ENCODE peak calls at places on chromosome 12, in six cellular contexts. H, G, U, A, Q and C are unnamed samples.

GRCh38 chr12:59708484-59708883 is 112.7 kb downstream of the SLC16A7 start:
- DNase-seq in U (no peak), G (no peak), A (no peak), H (no peak), Q (no peak), C (no peak)

GRCh38 chr12:9184276-9184675 is 23.9 kb downstream of the PZP start:
- DNase-seq in Q (no peak), A (no peak), G (no peak), H (no peak), U (no peak), C (no peak)

GRCh38 chr12:121581681-121582439 is 1.0 kb upstream of the KDM2B start:
- DNase-seq in Q (peak), G (no peak), H (peak), U (no peak), A (no peak), C (no peak)

GRCh38 chr12:75834591-75834990 is 197.0 kb downstream of the PHLDA1 start:
- DNase-seq in G (no peak), Q (no peak), A (no peak), U (no peak), H (no peak), C (no peak)

GRCh38 chr12:6620137-6620884 is 13.1 kb upstream of the CHD4 start:
- DNase-seq in U (peak), G (peak), H (peak), Q (no peak), A (no peak), C (no peak)

GRCh38 chr12:60035835-60036234 is 440.0 kb downstream of the SLC16A7 start:
- DNase-seq in H (peak), G (no peak), A (no peak), Q (no peak), U (no peak), C (no peak)

GRCh38 chr12:28175098-28175589 is 15.1 kb upstream of the CCDC91 start:
- DNase-seq in A (no peak), G (no peak), H (no peak), Q (no peak), U (no peak), C (no peak)

GRCh38 chr12:128914908-128915563 is 61.8 kb downstream of the GLT1D1 start:
- DNase-seq in H (no peak), G (no peak), Q (peak), A (no peak), U (no peak), C (no peak)

GRCh38 chr12:80778005-80778541 is 61.4 kb downstream of the MYF5 start:
- DNase-seq in G (no peak), A (no peak), H (peak), Q (no peak), U (no peak), C (no peak)

GRCh38 chr12:130224613-130225012 is 62.3 kb downstream of the FZD10 start:
- DNase-seq in G (no peak), A (no peak), H (no peak), U (no peak), Q (no peak), C (no peak)

GRCh38 chr12:18054925-18055324 is 35.1 kb downstream of the RERGL start:
- DNase-seq in G (no peak), A (no peak), U (no peak), Q (no peak), H (no peak), C (no peak)

GRCh38 chr12:71972441-71973074 is 33.9 kb downstream of the TPH2 start:
- DNase-seq in A (no peak), U (no peak), H (no peak), G (no peak), Q (peak), C (no peak)

GRCh38 chr12:2481951-2482350 is 312.8 kb upstream of the FKBP4 start:
- DNase-seq in A (no peak), H (no peak), U (no peak), Q (no peak), G (no peak), C (no peak)

GRCh38 chr12:124613151-124613585 is 45.8 kb upstream of the NCOR2 start:
- DNase-seq in Q (no peak), A (no peak), G (no peak), H (peak), U (no peak), C (no peak)

GRCh38 chr12:54018608-54018984 is 9.6 kb upstream of the HOXC6 start:
- DNase-seq in U (no peak), H (no peak), Q (peak), G (no peak), A (peak), C (no peak)

GRCh38 chr12:112928978-112929377 is 9.3 kb upstream of the OAS3 start:
- DNase-seq in Q (no peak), A (no peak), H (no peak), G (no peak), U (no peak), C (no peak)

GRCh38 chr12:30110970-30111586 is 327.3 kb upstream of the TMTC1 start:
- DNase-seq in G (no peak), A (no peak), U (no peak), H (peak), Q (no peak), C (no peak)

GRCh38 chr12:68568878-68569569 is 41.7 kb upstream of the RAP1B start:
- DNase-seq in A (no peak), H (no peak), G (no peak), U (no peak), Q (no peak), C (no peak)

GRCh38 chr12:53604581-53604980 is 21.6 kb downstream of the ATF7 start:
- DNase-seq in Q (no peak), A (no peak), G (no peak), H (no peak), U (no peak), C (no peak)

GRCh38 chr12:126648074-126648473 is 1582.8 kb downstream of the AACS start:
- DNase-seq in A (no peak), Q (no peak), G (no peak), H (no peak), U (no peak), C (no peak)

GRCh38 chr12:6795088-6795487 is 5.8 kb downstream of the CD4 start:
- DNase-seq in G (no peak), H (no peak), U (no peak), A (no peak), Q (no peak), C (no peak)

GRCh38 chr12:120801146-120801545 is 75.5 kb downstream of the ACADS start:
- DNase-seq in U (no peak), H (no peak), Q (peak), G (no peak), A (no peak), C (no peak)

GRCh38 chr12:24911284-24911791 is 37.6 kb downstream of the BCAT1 start:
- DNase-seq in Q (no peak), G (no peak), U (no peak), A (no peak), H (peak), C (no peak)

GRCh38 chr12:59040043-59040442 is 119.7 kb upstream of the LRIG3 start:
- DNase-seq in U (no peak), G (no peak), A (no peak), H (peak), Q (no peak), C (no peak)

GRCh38 chr12:62600038-62600437 is 133.4 kb downstream of the MON2 start:
- DNase-seq in G (no peak), Q (no peak), H (peak), U (no peak), A (no peak), C (no peak)

GRCh38 chr12:12510141-12510540 is 52.5 kb downstream of the DUSP16 start:
- DNase-seq in Q (no peak), G (no peak), U (no peak), A (no peak), H (peak), C (no peak)

GRCh38 chr12:124556896-124557501 is 10.4 kb downstream of the NCOR2 start:
- DNase-seq in G (no peak), U (peak), Q (no peak), H (no peak), A (no peak), C (no peak)

GRCh38 chr12:119088917-119089667 is 89.6 kb upstream of the HSPB8 start:
- DNase-seq in H (no peak), U (no peak), A (no peak), G (no peak), Q (no peak), C (no peak)

GRCh38 chr12:57940915-57941164 is 527 bp upstream of the ATP23 start:
- DNase-seq in H (no peak), Q (no peak), A (no peak), G (no peak), U (no peak), C (no peak)

GRCh38 chr12:53324113-53324778 is 2.8 kb upstream of the AAAS start:
- DNase-seq in G (peak), H (no peak), U (peak), Q (peak), A (no peak), C (no peak)

GRCh38 chr12:56001446-56002100 is 4.5 kb downstream of the SUOX start:
- DNase-seq in U (no peak), G (no peak), Q (no peak), H (no peak), A (no peak), C (no peak)

GRCh38 chr12:72647139-72647538 is 375.0 kb downstream of the TRHDE start:
- DNase-seq in H (no peak), Q (no peak), G (no peak), A (no peak), U (no peak), C (no peak)

GRCh38 chr12:69900720-69901131 is 75.7 kb downstream of the MYRFL start:
- DNase-seq in A (peak), G (no peak), Q (peak), H (peak), U (no peak), C (no peak)

GRCh38 chr12:12091977-12092663 is 21.4 kb downstream of the BCL2L14 start:
- DNase-seq in U (no peak), H (no peak), Q (no peak), G (no peak), A (no peak), C (no peak)

GRCh38 chr12:92927436-92928116 is 1.5 kb downstream of the EEA1 start:
- DNase-seq in H (peak), Q (peak), A (peak), G (no peak), U (no peak), C (no peak)

GRCh38 chr12:66170606-66171005 is 810 bp upstream of the TMBIM4 start:
- DNase-seq in G (no peak), U (no peak), A (no peak), Q (no peak), H (no peak), C (no peak)

GRCh38 chr12:66168410-66168809 is 1.4 kb downstream of the TMBIM4 start:
- DNase-seq in G (no peak), H (no peak), U (no peak), Q (peak), A (no peak), C (no peak)

GRCh38 chr12:66165141-66165540 is 4.7 kb downstream of the TMBIM4 start:
- DNase-seq in A (no peak), U (no peak), H (no peak), G (no peak), Q (no peak), C (no peak)

GRCh38 chr12:66166561-66166960 is 3.2 kb downstream of the TMBIM4 start:
- DNase-seq in H (no peak), Q (no peak), A (no peak), U (no peak), G (no peak), C (no peak)

DNA sequence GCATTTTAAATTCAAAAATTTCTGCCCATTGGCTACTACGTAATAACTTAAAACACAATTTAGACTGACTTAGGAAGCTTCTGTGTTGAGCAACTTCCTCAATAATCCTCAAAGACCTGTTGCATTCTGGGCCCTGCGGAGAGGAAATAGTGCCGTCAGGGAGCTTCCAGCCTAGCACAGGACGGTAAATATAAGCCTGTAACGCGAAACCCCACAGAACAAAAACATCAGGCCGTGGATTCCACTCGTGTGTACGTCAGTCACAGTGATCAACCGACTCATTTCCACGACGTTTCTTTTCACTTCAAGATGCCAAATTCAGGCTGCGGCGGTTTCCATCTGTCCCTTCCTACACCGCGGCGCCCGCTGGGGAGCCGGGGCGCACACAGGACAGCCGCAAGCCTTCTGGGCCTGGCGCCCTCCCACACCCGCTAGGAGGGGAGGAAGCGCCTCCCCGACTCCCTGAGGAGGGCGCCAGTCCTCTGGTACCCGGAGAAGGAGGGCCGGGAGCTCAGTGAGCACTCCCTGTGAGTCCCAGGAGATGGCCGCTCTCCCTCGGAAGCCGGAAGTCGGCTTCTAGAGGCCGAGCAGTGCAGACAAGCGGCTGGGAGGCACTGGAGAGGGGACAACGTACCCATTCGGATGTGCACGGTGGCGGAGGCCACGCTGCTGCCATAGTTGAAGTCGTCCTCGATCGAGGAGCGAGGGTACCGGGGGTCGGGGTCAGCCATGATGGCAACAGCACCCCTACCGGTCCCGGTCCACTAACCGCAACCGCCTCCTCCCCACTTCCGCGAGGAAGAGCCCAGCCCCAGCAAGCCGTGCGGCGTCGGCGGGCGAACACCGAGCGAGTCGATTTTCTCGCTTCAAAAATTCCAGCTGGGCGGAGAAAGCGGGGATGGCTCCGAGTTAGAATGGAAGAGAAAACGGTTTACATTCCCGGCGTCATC is at the start of gene TMBIM4:
- DNase-seq in U (peak), Q (peak), G (peak), A (peak), H (peak), C (peak)
- TF ChIP-seq CTCF in U (peak), Q (peak), G (no peak), A (peak), H (peak), C (peak)

DNA sequence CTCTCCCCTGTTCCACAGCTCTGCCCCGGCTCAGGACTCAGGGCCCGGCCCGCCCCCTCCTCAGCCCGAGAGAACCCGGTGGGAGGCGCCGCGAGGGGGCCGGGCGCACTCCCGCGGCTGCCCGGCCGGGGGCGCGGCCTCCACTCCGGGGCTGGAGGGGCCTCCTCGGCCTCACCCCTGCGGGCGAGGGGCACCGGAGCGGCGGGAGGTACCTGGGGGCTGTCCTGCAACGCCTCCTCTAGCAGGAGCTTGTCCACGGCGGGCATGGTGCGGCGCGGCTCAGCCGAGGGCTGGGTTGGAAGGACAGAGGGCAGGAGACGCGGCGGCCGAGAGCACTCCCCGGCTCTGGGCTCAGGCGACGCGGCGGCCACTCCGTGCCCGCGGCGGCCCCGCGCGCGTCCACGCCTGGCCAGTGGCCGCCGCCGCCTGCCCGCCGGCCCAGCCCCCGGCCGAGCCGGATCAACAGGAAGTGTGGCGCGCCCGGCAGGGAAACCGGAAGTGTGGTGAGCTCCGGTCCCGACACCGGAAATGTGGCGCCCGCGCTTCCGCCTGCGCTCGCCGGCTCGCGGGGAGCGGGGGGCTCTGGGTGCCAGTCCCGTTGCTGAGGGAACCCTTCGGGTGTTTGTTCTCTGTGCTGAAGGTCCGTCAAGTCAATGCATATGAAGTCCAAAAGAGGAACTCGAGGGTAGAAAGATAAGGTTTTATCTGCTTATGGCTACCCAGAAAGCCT is at the start of gene APPL2:
- DNase-seq in Q (peak), U (peak), H (peak), A (peak), G (peak), C (peak)
- TF ChIP-seq CTCF in Q (peak), U (peak), H (no peak), A (peak), G (no peak), C (peak)

GRCh38 chr12:95718001-95718400 is 72.6 kb downstream of the NTN4 start:
- DNase-seq in U (no peak), G (no peak), Q (no peak), H (no peak), A (no peak), C (no peak)

GRCh38 chr12:95723693-95724384 is 66.7 kb downstream of the NTN4 start:
- DNase-seq in H (peak), U (no peak), G (no peak), Q (no peak), A (no peak), C (no peak)

GRCh38 chr12:95724767-95725166 is 65.8 kb downstream of the NTN4 start:
- DNase-seq in A (no peak), U (no peak), Q (no peak), G (no peak), H (no peak), C (no peak)

GRCh38 chr12:95718772-95719171 is 71.8 kb downstream of the NTN4 start:
- DNase-seq in Q (no peak), U (no peak), G (no peak), A (no peak), H (no peak), C (no peak)

DNA sequence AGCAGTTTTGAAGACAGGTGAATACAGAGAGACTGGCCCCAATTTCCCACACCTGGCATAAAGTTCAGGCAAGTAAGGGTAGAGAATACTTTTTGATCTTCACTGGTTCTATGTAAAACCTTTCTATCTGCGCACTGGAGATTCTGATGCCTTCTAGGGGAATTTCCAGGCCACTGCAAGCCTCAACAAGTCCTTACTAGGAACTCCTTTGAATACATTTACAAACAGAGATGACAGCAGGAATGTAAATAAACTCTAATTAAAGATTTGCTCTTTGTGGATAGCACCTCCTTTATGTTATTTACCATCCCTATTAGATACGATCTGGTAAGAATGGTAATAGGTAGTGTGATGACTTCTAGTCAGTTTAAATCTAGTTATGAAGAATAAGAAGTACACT is 69.2 kb downstream of the NTN4 start:
- DNase-seq in Q (no peak), U (no peak), G (no peak), A (no peak), H (no peak), C (no peak)
- TF ChIP-seq CTCF in Q (no peak), U (no peak), G (no peak), A (no peak), H (no peak), C (no peak)

GRCh38 chr12:122686538-122686937 is 16.6 kb downstream of the HCAR2 start:
- DNase-seq in Q (no peak), G (no peak), U (no peak), H (no peak), A (no peak), C (no peak)

GRCh38 chr12:122687091-122687490 is 16.1 kb downstream of the HCAR2 start:
- DNase-seq in A (no peak), G (no peak), Q (no peak), U (peak), H (no peak), C (no peak)

GRCh38 chr12:122684297-122684696 is 18.9 kb downstream of the HCAR2 start:
- DNase-seq in Q (no peak), G (no peak), H (no peak), A (no peak), U (no peak), C (no peak)

GRCh38 chr12:122681814-122682213 is 21.3 kb downstream of the HCAR2 start:
- DNase-seq in U (no peak), Q (no peak), G (no peak), H (peak), A (no peak), C (no peak)
- TF ChIP-seq CTCF in U (no peak), Q (no peak), G (no peak), H (no peak), A (no peak), C (no peak)

GRCh38 chr12:100346660-100347059 is 10.2 kb upstream of the SLC17A8 start:
- DNase-seq in Q (no peak), G (no peak), H (no peak), A (no peak), U (no peak), C (no peak)

GRCh38 chr12:100345020-100345767 is 11.7 kb upstream of the SLC17A8 start:
- DNase-seq in U (no peak), G (no peak), A (no peak), Q (no peak), H (no peak), C (no peak)

GRCh38 chr12:100348657-100349454 is 8.0 kb upstream of the SLC17A8 start:
- DNase-seq in A (peak), H (peak), G (no peak), Q (peak), U (no peak), C (no peak)
- TF ChIP-seq CTCF in A (peak), H (peak), G (no peak), Q (peak), U (peak), C (peak)

GRCh38 chr12:40107803-40108620 is 2.1 kb upstream of the SLC2A13 start:
- DNase-seq in U (no peak), H (no peak), A (no peak), Q (no peak), G (no peak), C (no peak)
- TF ChIP-seq CTCF in U (no peak), H (no peak), A (no peak), Q (peak), G (no peak), C (peak)

DNA sequence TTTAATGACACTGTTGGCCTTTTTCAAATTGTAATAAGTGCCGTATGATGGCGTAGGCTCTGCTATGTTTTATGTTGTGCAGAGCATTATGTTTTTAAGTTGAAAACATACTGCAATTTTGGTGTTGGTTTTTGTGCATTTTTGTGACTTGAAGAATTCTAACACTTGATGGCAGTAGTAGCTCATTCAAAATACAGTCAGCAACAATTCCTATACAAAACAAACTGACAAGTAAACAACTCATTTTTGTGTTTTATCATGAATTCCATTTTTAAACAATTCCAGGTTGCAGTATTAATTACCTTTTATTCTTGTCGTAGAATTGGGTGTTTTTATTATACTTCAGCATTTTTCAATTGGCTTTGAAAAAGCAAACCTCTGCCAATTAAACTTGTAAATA is 4.0 kb upstream of the CCER1 start:
- DNase-seq in Q (no peak), U (no peak), G (no peak), A (no peak), H (peak), C (no peak)
- TF ChIP-seq CTCF in Q (no peak), U (no peak), G (no peak), A (peak), H (peak), C (no peak)